ENCODE peak calls at places on chromosome 6, in nine cellular contexts. F, Z, X, R, C, H, T, Y and U are unnamed samples. For H3K27me3, the result is how much of the 10 kb centered on the place peaks cover.

GRCh38 chr6:31792090-31792374 is 3.5 kb downstream of the VARS1 start:
- DNase-seq in F (no peak), Z (no peak), X (no peak), R (no peak), C (no peak), H (no peak), T (no peak), Y (no peak), U (no peak)

GRCh38 chr6:137487181-137487910 is 6.8 kb downstream of the OLIG3 start:
- DNase-seq in F (no peak), Z (no peak), X (no peak), R (peak), C (no peak), H (no peak), T (no peak), Y (no peak), U (no peak)

GRCh38 chr6:70413114-70413828 is at the start of gene FAM135A:
- DNase-seq in F (peak), Z (peak), X (peak), R (peak), C (peak), H (peak), T (peak), Y (peak), U (peak)

GRCh38 chr6:107653183-107653580 is 163.3 kb downstream of the SOBP start:
- DNase-seq in F (no peak), Z (no peak), X (no peak), R (no peak), C (no peak), H (peak), T (no peak), Y (no peak), U (peak)

GRCh38 chr6:1625352-1625773 is 15.6 kb downstream of the FOXC1 start:
- DNase-seq in F (no peak), Z (no peak), X (no peak), R (peak), C (no peak), H (no peak), T (no peak), Y (no peak), U (no peak)

GRCh38 chr6:46903175-46903574 is 18.6 kb downstream of the ADGRF5 start:
- DNase-seq in F (no peak), Z (no peak), X (no peak), R (no peak), C (no peak), H (peak), T (no peak), Y (no peak), U (peak)

GRCh38 chr6:138266095-138266494 is 47.8 kb upstream of the PBOV1 start:
- DNase-seq in F (no peak), Z (no peak), X (no peak), R (no peak), C (no peak), H (no peak), T (no peak), Y (no peak), U (no peak)

GRCh38 chr6:110446405-110446804 is 30.0 kb downstream of the SLC22A16 start:
- DNase-seq in F (no peak), Z (no peak), X (peak), R (no peak), C (no peak), H (no peak), T (no peak), Y (no peak), U (no peak)

GRCh38 chr6:11744753-11745152 is 33.9 kb downstream of the ADTRP start:
- DNase-seq in F (peak), Z (no peak), X (no peak), R (no peak), C (no peak), H (no peak), T (peak), Y (no peak), U (peak)

GRCh38 chr6:14472964-14473363 is 355.4 kb downstream of the CD83 start:
- DNase-seq in F (no peak), Z (no peak), X (no peak), R (no peak), C (no peak), H (no peak), T (no peak), Y (no peak), U (no peak)

GRCh38 chr6:45965007-45965406 is 50.7 kb downstream of the CLIC5 start:
- DNase-seq in F (no peak), Z (no peak), X (peak), R (no peak), C (no peak), H (no peak), T (no peak), Y (no peak), U (no peak)

GRCh38 chr6:45654673-45655072 is 276.9 kb upstream of the SUPT3H start:
- DNase-seq in F (no peak), Z (no peak), X (peak), R (no peak), C (no peak), H (no peak), T (no peak), Y (no peak), U (no peak)

GRCh38 chr6:55777461-55777860 is 97.9 kb downstream of the BMP5 start:
- DNase-seq in F (no peak), Z (no peak), X (peak), R (no peak), C (no peak), H (no peak), T (no peak), Y (no peak), U (no peak)

GRCh38 chr6:166333172-166333995 is 9.0 kb downstream of the SFT2D1 start:
- DNase-seq in F (no peak), Z (no peak), X (no peak), R (no peak), C (no peak), H (no peak), T (no peak), Y (peak), U (no peak)

GRCh38 chr6:7144810-7145209 is 37.0 kb downstream of the RREB1 start:
- DNase-seq in F (no peak), Z (no peak), X (no peak), R (no peak), C (no peak), H (no peak), T (no peak), Y (no peak), U (no peak)

GRCh38 chr6:139449611-139450000 is 75.2 kb upstream of the CITED2 start:
- DNase-seq in F (no peak), Z (no peak), X (no peak), R (no peak), C (no peak), H (no peak), T (no peak), Y (no peak), U (no peak)

GRCh38 chr6:156687875-156688549 is 89.2 kb upstream of the ARID1B start:
- DNase-seq in F (no peak), Z (no peak), X (no peak), R (peak), C (no peak), H (peak), T (no peak), Y (no peak), U (no peak)

GRCh38 chr6:44128020-44128917 is 915 bp downstream of the TMEM63B start:
- DNase-seq in F (peak), Z (no peak), X (peak), R (peak), C (no peak), H (peak), T (peak), Y (no peak), U (peak)

GRCh38 chr6:123182998-123183397 is 187.0 kb downstream of the CLVS2 start:
- DNase-seq in F (no peak), Z (no peak), X (no peak), R (no peak), C (no peak), H (no peak), T (no peak), Y (no peak), U (no peak)

GRCh38 chr6:69974193-69974592 is 107.8 kb downstream of the COL19A1 start:
- DNase-seq in F (no peak), Z (no peak), X (peak), R (no peak), C (no peak), H (no peak), T (no peak), Y (no peak), U (no peak)

GRCh38 chr6:138527376-138528092 is 28.2 kb upstream of the NHSL1 start:
- DNase-seq in F (no peak), Z (no peak), X (no peak), R (peak), C (no peak), H (no peak), T (no peak), Y (no peak), U (no peak)

GRCh38 chr6:160955508-160956295 is 35.9 kb upstream of the MAP3K4 start:
- DNase-seq in F (no peak), Z (no peak), X (no peak), R (no peak), C (no peak), H (no peak), T (no peak), Y (no peak), U (no peak)

GRCh38 chr6:1858191-1858590 is 248.5 kb downstream of the FOXC1 start:
- DNase-seq in F (no peak), Z (no peak), X (no peak), R (no peak), C (peak), H (no peak), T (no peak), Y (no peak), U (no peak)

GRCh38 chr6:84582997-84583396 is 181.4 kb downstream of the TBX18 start:
- DNase-seq in F (no peak), Z (no peak), X (peak), R (no peak), C (no peak), H (no peak), T (no peak), Y (no peak), U (no peak)

GRCh38 chr6:157997893-157998608 is 16.4 kb downstream of the SYNJ2 start:
- DNase-seq in F (no peak), Z (no peak), X (no peak), R (no peak), C (no peak), H (no peak), T (no peak), Y (no peak), U (peak)

GRCh38 chr6:3789896-3790558 is 38.5 kb upstream of the PXDC1 start:
- DNase-seq in F (no peak), Z (no peak), X (no peak), R (no peak), C (no peak), H (no peak), T (no peak), Y (no peak), U (no peak)

GRCh38 chr6:160933256-160933655 is 58.3 kb upstream of the MAP3K4 start:
- DNase-seq in F (no peak), Z (no peak), X (no peak), R (peak), C (no peak), H (peak), T (no peak), Y (no peak), U (peak)

GRCh38 chr6:102026649-102027048 is 633.1 kb downstream of the GRIK2 start:
- DNase-seq in F (no peak), Z (no peak), X (no peak), R (no peak), C (no peak), H (no peak), T (no peak), Y (no peak), U (no peak)

GRCh38 chr6:72657798-72658197 is 35.9 kb downstream of the KCNQ5 start:
- DNase-seq in F (no peak), Z (no peak), X (no peak), R (no peak), C (no peak), H (no peak), T (no peak), Y (no peak), U (no peak)

GRCh38 chr6:124057448-124057847 is 253.8 kb downstream of the NKAIN2 start:
- DNase-seq in F (no peak), Z (no peak), X (no peak), R (no peak), C (no peak), H (no peak), T (no peak), Y (no peak), U (no peak)

GRCh38 chr6:127207591-127208120 is 59.0 kb upstream of the RNF146 start:
- DNase-seq in F (no peak), Z (no peak), X (no peak), R (no peak), C (no peak), H (no peak), T (no peak), Y (no peak), U (no peak)

GRCh38 chr6:31776961-31777666 is at the start of gene VWA7:
- DNase-seq in F (peak), Z (peak), X (peak), R (no peak), C (no peak), H (peak), T (peak), Y (no peak), U (peak)

GRCh38 chr6:155084431-155085123 is 89.5 kb downstream of the TIAM2 start:
- DNase-seq in F (no peak), Z (no peak), X (peak), R (no peak), C (no peak), H (no peak), T (no peak), Y (no peak), U (no peak)

GRCh38 chr6:72524011-72524645 is 97.7 kb upstream of the KCNQ5 start:
- DNase-seq in F (no peak), Z (no peak), X (peak), R (no peak), C (no peak), H (no peak), T (no peak), Y (no peak), U (no peak)

GRCh38 chr6:38634518-38634917 is 5.2 kb downstream of the BTBD9 start:
- DNase-seq in F (no peak), Z (no peak), X (peak), R (no peak), C (no peak), H (no peak), T (no peak), Y (no peak), U (no peak)

DNA sequence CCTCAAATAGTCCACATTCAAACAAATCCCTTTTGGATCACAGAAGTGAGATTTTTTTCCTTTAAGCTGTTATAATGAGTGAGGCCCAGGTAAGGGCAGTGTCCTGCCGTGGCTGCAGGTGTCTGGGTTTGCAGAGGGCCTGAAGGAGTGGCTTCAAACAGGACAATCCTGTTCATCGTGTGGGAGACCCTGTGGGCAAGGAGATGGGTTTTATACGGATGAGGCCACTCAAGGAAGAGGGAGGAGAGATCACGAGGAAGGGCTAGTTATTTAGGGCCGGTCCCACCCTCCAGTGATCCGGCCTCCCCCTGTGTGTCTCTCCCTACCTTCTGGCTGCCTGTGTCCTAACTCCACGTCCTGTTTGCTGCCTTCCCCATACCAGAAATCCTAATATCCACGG is 33.8 kb downstream of the PPP1R14C start:
- DNase-seq in F (no peak), Z (no peak), X (no peak), R (no peak), C (no peak), H (no peak), T (no peak), Y (no peak), U (no peak)
- H3K27me3 ChIP-seq in F (under half), Z (under half), X (under half), R (under half), C (under half), H (under half), T (under half), Y (under half), U (under half)

GRCh38 chr6:104941694-104942177 is 15.2 kb upstream of the LIN28B start:
- DNase-seq in F (no peak), Z (no peak), X (no peak), R (peak), C (no peak), H (no peak), T (no peak), Y (no peak), U (no peak)

GRCh38 chr6:104949206-104949605 is 7.7 kb upstream of the LIN28B start:
- DNase-seq in F (no peak), Z (no peak), X (no peak), R (peak), C (no peak), H (no peak), T (no peak), Y (no peak), U (no peak)

GRCh38 chr6:104940238-104940880 is 16.5 kb upstream of the LIN28B start:
- DNase-seq in F (no peak), Z (no peak), X (no peak), R (peak), C (no peak), H (no peak), T (no peak), Y (no peak), U (no peak)

GRCh38 chr6:104940881-104941693 is 15.8 kb upstream of the LIN28B start:
- DNase-seq in F (no peak), Z (peak), X (peak), R (peak), C (no peak), H (peak), T (no peak), Y (no peak), U (no peak)

GRCh38 chr6:104943781-104944180 is 13.1 kb upstream of the LIN28B start:
- DNase-seq in F (no peak), Z (no peak), X (peak), R (peak), C (no peak), H (no peak), T (no peak), Y (peak), U (no peak)
- H3K27me3 ChIP-seq in F (under half), Z (half or more), X (under half), R (under half), C (under half), H (half or more), T (half or more), Y (under half), U (half or more)

GRCh38 chr6:144064831-144065668 is 30.3 kb downstream of the SF3B5 start:
- DNase-seq in F (no peak), Z (no peak), X (no peak), R (peak), C (no peak), H (no peak), T (no peak), Y (no peak), U (no peak)
- H3K27me3 ChIP-seq in F (under half), Z (under half), X (under half), R (half or more), C (under half), H (under half), T (under half), Y (under half), U (half or more)

GRCh38 chr6:6007311-6008113 is 787 bp upstream of the NRN1 start:
- DNase-seq in F (no peak), Z (no peak), X (peak), R (peak), C (no peak), H (peak), T (peak), Y (no peak), U (no peak)
- H3K27me3 ChIP-seq in F (half or more), Z (half or more), X (half or more), R (half or more), C (under half), H (half or more), T (half or more), Y (under half), U (half or more)

GRCh38 chr6:41422156-41422555 is 86.7 kb downstream of the NCR2 start:
- DNase-seq in F (no peak), Z (no peak), X (no peak), R (no peak), C (no peak), H (no peak), T (no peak), Y (no peak), U (no peak)

GRCh38 chr6:41424370-41425058 is 89.1 kb downstream of the NCR2 start:
- DNase-seq in F (peak), Z (peak), X (peak), R (peak), C (peak), H (peak), T (peak), Y (peak), U (peak)

GRCh38 chr6:41416165-41416837 is 80.9 kb downstream of the NCR2 start:
- DNase-seq in F (no peak), Z (no peak), X (no peak), R (no peak), C (no peak), H (no peak), T (no peak), Y (peak), U (no peak)

GRCh38 chr6:41423002-41423401 is 87.6 kb downstream of the NCR2 start:
- DNase-seq in F (no peak), Z (no peak), X (no peak), R (no peak), C (no peak), H (no peak), T (no peak), Y (no peak), U (no peak)

GRCh38 chr6:41419385-41419784 is 84.0 kb downstream of the NCR2 start:
- DNase-seq in F (no peak), Z (no peak), X (no peak), R (no peak), C (no peak), H (no peak), T (no peak), Y (no peak), U (no peak)
- H3K27me3 ChIP-seq in F (under half), Z (under half), X (under half), R (half or more), C (under half), H (under half), T (under half), Y (under half), U (half or more)

GRCh38 chr6:34029489-34030280 is 116.2 kb downstream of the GRM4 start:
- DNase-seq in F (no peak), Z (no peak), X (no peak), R (no peak), C (no peak), H (no peak), T (no peak), Y (no peak), U (no peak)

GRCh38 chr6:34032856-34033255 is 113.0 kb downstream of the GRM4 start:
- DNase-seq in F (no peak), Z (no peak), X (no peak), R (no peak), C (no peak), H (no peak), T (no peak), Y (no peak), U (no peak)

GRCh38 chr6:34028691-34029360 is 117.1 kb downstream of the GRM4 start:
- DNase-seq in F (no peak), Z (no peak), X (no peak), R (no peak), C (no peak), H (no peak), T (no peak), Y (no peak), U (no peak)

GRCh38 chr6:34030831-34031566 is 114.9 kb downstream of the GRM4 start:
- DNase-seq in F (no peak), Z (no peak), X (no peak), R (no peak), C (no peak), H (no peak), T (no peak), Y (no peak), U (no peak)

DNA sequence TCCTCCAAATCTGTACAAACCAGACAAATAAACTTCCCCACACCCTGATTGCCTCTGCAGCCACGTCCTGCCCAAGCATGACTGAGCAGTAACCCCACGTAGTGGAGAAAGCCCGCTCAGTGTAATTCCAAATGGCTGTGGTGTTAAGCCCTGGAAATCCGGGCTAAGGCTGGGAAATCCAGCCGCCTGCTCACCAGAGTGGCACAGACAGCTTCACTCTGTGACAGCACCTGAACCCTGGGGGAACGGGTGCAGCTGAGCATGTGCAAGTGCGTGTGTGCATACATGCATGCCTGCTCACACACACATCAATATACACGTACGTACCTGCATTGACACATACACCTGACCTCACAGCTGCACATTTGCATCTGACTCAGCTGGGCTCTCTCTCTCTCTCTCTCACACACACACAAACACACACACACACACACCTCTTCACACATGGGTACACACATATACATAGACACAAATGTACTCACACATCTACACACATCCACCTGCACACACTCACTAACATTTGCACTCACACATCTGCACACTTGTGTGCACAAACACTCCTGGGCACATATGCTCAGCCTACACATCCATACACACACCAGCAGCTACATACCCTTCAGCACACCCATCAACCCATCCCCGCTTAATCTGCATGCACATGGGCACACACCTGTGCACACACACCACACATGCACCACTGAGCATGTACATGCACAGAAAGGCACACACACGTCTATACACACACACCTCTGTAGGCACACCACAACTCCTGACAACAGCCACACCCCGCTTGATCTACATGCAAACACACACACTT is 114.1 kb downstream of the GRM4 start:
- DNase-seq in F (no peak), Z (no peak), X (no peak), R (no peak), C (no peak), H (no peak), T (no peak), Y (no peak), U (no peak)
- H3K27me3 ChIP-seq in F (under half), Z (under half), X (under half), R (under half), C (under half), H (under half), T (half or more), Y (under half), U (half or more)